ENCODE peak calls at places on chromosomes 11 and 22, in seven cellular contexts. O, C, R, D, I, M and N are unnamed samples.

GRCh38 chr22:48758021-48758561 is 1069.6 kb downstream of the BRD1 start:
- DNase-seq in O (no peak), C (no peak), R (no peak), D (no peak), I (peak), M (peak), N (no peak)

GRCh38 chr22:29340566-29340965 is 25.1 kb upstream of the RASL10A start:
- DNase-seq in O (no peak), C (no peak), R (no peak), D (no peak), I (no peak), M (no peak), N (no peak)

GRCh38 chr22:50000587-50001387 is 11.8 kb downstream of the IL17REL start:
- DNase-seq in O (no peak), C (no peak), R (no peak), D (no peak), I (peak), M (peak), N (no peak)

GRCh38 chr22:49266561-49267519 is 560.8 kb downstream of the BRD1 start:
- DNase-seq in O (no peak), C (no peak), R (no peak), D (no peak), I (no peak), M (peak), N (no peak)

GRCh38 chr11:77081381-77081851 is 14.6 kb downstream of the CAPN5 start:
- DNase-seq in O (peak), C (no peak), R (no peak), D (no peak), I (no peak), M (peak), N (no peak)

GRCh38 chr11:7413961-7414728 is 71.2 kb upstream of the OLFML1 start:
- DNase-seq in O (no peak), C (no peak), R (no peak), D (no peak), I (no peak), M (no peak), N (no peak)

GRCh38 chr11:119727523-119728081 is 1.4 kb downstream of the NECTIN1 start:
- DNase-seq in O (peak), C (no peak), R (peak), D (no peak), I (peak), M (no peak), N (no peak)

GRCh38 chr11:17603056-17603825 is 56.2 kb downstream of the OTOG start:
- DNase-seq in O (no peak), C (no peak), R (no peak), D (no peak), I (no peak), M (no peak), N (no peak)

GRCh38 chr11:64385953-64386704 is 27.2 kb downstream of the RPS6KA4 start:
- DNase-seq in O (no peak), C (no peak), R (no peak), D (no peak), I (no peak), M (no peak), N (no peak)

GRCh38 chr11:72203163-72203562 is 11.2 kb downstream of the FOLR1 start:
- DNase-seq in O (no peak), C (no peak), R (no peak), D (no peak), I (no peak), M (no peak), N (no peak)

GRCh38 chr11:554824-555499 is 5.6 kb downstream of the LMNTD2 start:
- DNase-seq in O (peak), C (peak), R (peak), D (no peak), I (peak), M (no peak), N (peak)

GRCh38 chr22:34623580-34623979 is 442.4 kb upstream of the ISX start:
- DNase-seq in O (no peak), C (no peak), R (no peak), D (no peak), I (no peak), M (no peak), N (no peak)

GRCh38 chr22:31179345-31179744 is 19.4 kb downstream of the RNF185 start:
- DNase-seq in O (peak), C (no peak), R (no peak), D (no peak), I (no peak), M (no peak), N (no peak)

GRCh38 chr11:111910637-111911562 is 670 bp downstream of the CRYAB start:
- DNase-seq in O (no peak), C (no peak), R (no peak), D (no peak), I (peak), M (no peak), N (no peak)

GRCh38 chr11:46330154-46330886 is 16.9 kb upstream of the DGKZ start:
- DNase-seq in O (no peak), C (no peak), R (no peak), D (no peak), I (no peak), M (no peak), N (no peak)

GRCh38 chr22:28111501-28111900 is 192.4 kb upstream of the PITPNB start:
- DNase-seq in O (no peak), C (no peak), R (no peak), D (no peak), I (no peak), M (no peak), N (no peak)

GRCh38 chr11:3222003-3222855 is 3.6 kb upstream of the MRGPRG start:
- DNase-seq in O (peak), C (no peak), R (no peak), D (no peak), I (no peak), M (no peak), N (no peak)

GRCh38 chr11:19769820-19770219 is 57.2 kb downstream of the NAV2 start:
- DNase-seq in O (no peak), C (no peak), R (no peak), D (no peak), I (no peak), M (no peak), N (no peak)

GRCh38 chr11:35639591-35640179 is 21.4 kb downstream of the FJX1 start:
- DNase-seq in O (no peak), C (no peak), R (no peak), D (no peak), I (no peak), M (no peak), N (no peak)

GRCh38 chr11:35622070-35622469 is 3.8 kb downstream of the FJX1 start:
- DNase-seq in O (no peak), C (no peak), R (no peak), D (no peak), I (no peak), M (no peak), N (no peak)

GRCh38 chr22:26800858-26801257 is 143.5 kb downstream of the MIAT start:
- DNase-seq in O (no peak), C (no peak), R (no peak), D (no peak), I (no peak), M (no peak), N (no peak)

GRCh38 chr11:130213143-130213978 is 53.8 kb downstream of the ST14 start:
- DNase-seq in O (peak), C (peak), R (peak), D (no peak), I (peak), M (peak), N (peak)

GRCh38 chr11:20067665-20068064 is 92.6 kb downstream of the DBX1 start:
- DNase-seq in O (no peak), C (no peak), R (no peak), D (no peak), I (no peak), M (no peak), N (no peak)

GRCh38 chr11:19351426-19351825 is 110.7 kb upstream of the E2F8 start:
- DNase-seq in O (no peak), C (no peak), R (no peak), D (no peak), I (no peak), M (no peak), N (no peak)

GRCh38 chr11:102316505-102316904 is 779 bp upstream of the BIRC3 start:
- DNase-seq in O (no peak), C (no peak), R (no peak), D (no peak), I (no peak), M (no peak), N (no peak)

GRCh38 chr11:100719362-100719761 is 32.3 kb downstream of the ARHGAP42 start:
- DNase-seq in O (no peak), C (no peak), R (no peak), D (no peak), I (no peak), M (no peak), N (no peak)

GRCh38 chr11:127288926-127289325 is 288.4 kb upstream of the KIRREL3 start:
- DNase-seq in O (no peak), C (no peak), R (no peak), D (no peak), I (no peak), M (no peak), N (no peak)

GRCh38 chr11:75151346-75152047 is 590 bp downstream of the SLCO2B1 start:
- DNase-seq in O (peak), C (no peak), R (no peak), D (no peak), I (no peak), M (no peak), N (no peak)

GRCh38 chr11:8593935-8594909 is at the start of gene STK33:
- DNase-seq in O (peak), C (no peak), R (peak), D (no peak), I (peak), M (no peak), N (no peak)

GRCh38 chr22:50271519-50271970 is 1.4 kb upstream of the MAPK11 start:
- DNase-seq in O (peak), C (peak), R (peak), D (no peak), I (peak), M (no peak), N (peak)

GRCh38 chr11:4580124-4580523 is 1.4 kb upstream of the OR52I2 start:
- DNase-seq in O (no peak), C (no peak), R (no peak), D (no peak), I (no peak), M (no peak), N (no peak)

GRCh38 chr11:128620306-128621175 is 33.2 kb upstream of the ETS1 start:
- DNase-seq in O (no peak), C (no peak), R (no peak), D (no peak), I (no peak), M (no peak), N (no peak)

GRCh38 chr11:87263439-87263838 is 225.7 kb downstream of the TMEM135 start:
- DNase-seq in O (no peak), C (no peak), R (no peak), D (no peak), I (no peak), M (no peak), N (no peak)

GRCh38 chr11:108858624-108859023 is 193.8 kb downstream of the DDX10 start:
- DNase-seq in O (no peak), C (no peak), R (no peak), D (no peak), I (no peak), M (no peak), N (no peak)

GRCh38 chr22:38789606-38790005 is 4.3 kb downstream of the DNAL4 start:
- DNase-seq in O (no peak), C (no peak), R (no peak), D (no peak), I (no peak), M (no peak), N (no peak)

GRCh38 chr11:13102865-13103539 is 93.9 kb downstream of the RASSF10 start:
- DNase-seq in O (no peak), C (no peak), R (no peak), D (no peak), I (no peak), M (no peak), N (no peak)

DNA sequence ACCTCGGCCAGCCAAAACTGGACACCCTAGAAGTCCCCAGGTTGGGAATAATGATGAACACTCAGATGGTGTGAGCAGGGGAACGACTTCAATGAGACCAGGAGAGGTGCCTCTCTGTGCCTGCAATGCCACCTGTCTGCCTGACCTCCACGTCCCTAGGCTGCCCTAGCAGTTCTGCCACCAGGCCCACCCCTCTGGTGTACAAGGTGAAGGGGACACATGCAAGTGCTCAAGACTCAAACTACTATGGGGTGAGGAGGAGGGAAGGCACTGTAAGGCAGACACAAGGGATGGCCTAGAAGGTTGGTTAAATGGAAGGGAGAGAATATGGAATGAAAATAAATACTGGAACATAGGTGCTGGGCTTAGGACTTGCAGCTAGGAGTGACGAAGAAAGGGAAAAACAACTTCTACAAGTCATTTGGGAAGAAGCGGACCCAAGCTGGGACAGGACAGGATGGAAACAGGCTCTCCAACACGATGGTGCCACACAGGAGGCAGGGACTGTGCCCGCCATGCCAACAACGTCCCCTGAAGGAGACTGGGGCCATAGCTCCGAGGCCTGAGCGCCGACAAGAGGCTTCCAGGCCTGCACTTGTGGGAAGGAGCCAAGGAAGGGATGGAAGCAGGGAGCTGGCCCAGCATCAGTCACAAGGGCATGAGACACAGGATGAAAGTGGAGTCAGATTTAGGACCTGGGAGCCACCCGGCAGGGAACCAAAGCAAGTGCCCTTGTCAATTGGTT is 18.5 kb downstream of the SERPIND1 start:
- DNase-seq in O (no peak), C (no peak), R (no peak), D (no peak), I (no peak), M (no peak), N (no peak)
- H3K4me3 ChIP-seq in O (no peak), C (no peak), R (no peak), D (no peak), I (no peak), M (no peak), N (no peak)

GRCh38 chr22:46563381-46564083 is 26.1 kb upstream of the CELSR1 start:
- DNase-seq in O (peak), C (peak), R (peak), D (no peak), I (peak), M (peak), N (peak)
- H3K4me3 ChIP-seq in O (no peak), C (no peak), R (peak), D (no peak), I (no peak), M (no peak), N (no peak)

DNA sequence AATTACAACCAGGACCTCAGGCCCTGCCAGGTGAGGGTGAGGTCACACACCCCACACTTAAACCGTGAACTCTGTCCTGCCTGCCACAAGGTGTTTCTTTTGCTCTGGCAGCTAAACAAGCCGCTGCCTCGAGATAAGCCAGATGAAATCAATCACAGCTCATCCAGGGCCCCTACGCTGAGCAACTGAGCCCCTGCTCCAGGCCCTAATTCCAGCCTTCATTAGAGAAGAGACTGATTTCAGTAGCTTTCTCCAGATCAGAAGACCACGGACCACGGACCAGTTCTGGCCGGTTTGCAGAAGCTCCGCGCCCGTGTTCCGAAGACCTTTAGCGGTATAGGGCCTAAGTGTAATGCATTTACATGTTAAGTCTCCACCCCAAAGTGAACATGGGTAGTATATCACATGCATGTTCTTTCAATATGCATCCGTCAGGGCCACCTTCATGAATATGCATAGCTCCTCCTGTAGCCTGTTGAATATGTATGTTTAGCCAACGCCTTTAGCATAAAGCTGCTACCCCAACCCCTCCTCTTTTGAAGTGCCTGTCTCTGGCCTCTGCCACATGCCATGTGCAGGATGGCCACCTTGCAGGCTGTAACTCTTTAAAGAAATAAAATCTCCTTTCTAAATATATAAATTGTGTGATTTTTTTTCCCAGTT is 14.9 kb upstream of the RAC2 start:
- DNase-seq in O (no peak), C (no peak), R (no peak), D (no peak), I (no peak), M (no peak), N (no peak)
- H3K4me3 ChIP-seq in O (no peak), C (no peak), R (no peak), D (no peak), I (no peak), M (no peak), N (no peak)

GRCh38 chr11:114085965-114086364 is 26.5 kb downstream of the ZBTB16 start:
- DNase-seq in O (peak), C (no peak), R (peak), D (no peak), I (no peak), M (no peak), N (no peak)
- H3K4me3 ChIP-seq in O (no peak), C (no peak), R (no peak), D (no peak), I (no peak), M (peak), N (no peak)

DNA sequence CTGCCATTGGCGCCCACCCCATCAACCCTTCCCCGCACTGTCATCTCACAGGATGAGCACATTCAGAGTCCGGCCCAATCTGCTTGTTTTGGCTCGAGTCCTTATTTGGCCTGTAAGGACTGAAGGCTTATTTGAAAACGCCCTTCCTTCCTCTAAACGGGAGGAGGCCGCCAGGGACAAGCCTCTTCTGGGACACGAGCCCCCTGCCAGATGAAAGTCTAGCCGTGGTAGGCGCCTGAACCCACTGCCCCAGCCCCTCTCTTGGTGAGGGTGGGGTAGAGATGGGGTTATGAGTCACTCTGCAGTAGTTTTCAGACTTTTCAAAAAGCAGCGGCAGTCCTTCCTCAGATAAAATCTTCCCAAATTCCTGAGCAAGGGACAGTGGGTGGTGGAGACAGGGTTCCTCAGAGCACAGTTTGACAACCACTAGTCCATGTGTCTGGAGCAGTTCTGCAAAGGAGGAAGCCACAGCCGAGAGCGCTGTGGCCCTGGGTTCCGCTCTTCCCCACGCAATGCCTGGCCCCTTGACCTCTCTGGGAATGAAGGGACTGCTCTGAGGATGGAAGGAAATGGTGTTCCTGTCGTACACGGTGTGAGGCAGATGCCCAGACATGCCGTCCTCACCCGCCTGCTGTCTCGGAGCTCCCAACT is 57.0 kb downstream of the MYH9 start:
- DNase-seq in O (no peak), C (no peak), R (no peak), D (peak), I (peak), M (peak), N (peak)
- H3K4me3 ChIP-seq in O (no peak), C (peak), R (peak), D (no peak), I (no peak), M (peak), N (peak)

DNA sequence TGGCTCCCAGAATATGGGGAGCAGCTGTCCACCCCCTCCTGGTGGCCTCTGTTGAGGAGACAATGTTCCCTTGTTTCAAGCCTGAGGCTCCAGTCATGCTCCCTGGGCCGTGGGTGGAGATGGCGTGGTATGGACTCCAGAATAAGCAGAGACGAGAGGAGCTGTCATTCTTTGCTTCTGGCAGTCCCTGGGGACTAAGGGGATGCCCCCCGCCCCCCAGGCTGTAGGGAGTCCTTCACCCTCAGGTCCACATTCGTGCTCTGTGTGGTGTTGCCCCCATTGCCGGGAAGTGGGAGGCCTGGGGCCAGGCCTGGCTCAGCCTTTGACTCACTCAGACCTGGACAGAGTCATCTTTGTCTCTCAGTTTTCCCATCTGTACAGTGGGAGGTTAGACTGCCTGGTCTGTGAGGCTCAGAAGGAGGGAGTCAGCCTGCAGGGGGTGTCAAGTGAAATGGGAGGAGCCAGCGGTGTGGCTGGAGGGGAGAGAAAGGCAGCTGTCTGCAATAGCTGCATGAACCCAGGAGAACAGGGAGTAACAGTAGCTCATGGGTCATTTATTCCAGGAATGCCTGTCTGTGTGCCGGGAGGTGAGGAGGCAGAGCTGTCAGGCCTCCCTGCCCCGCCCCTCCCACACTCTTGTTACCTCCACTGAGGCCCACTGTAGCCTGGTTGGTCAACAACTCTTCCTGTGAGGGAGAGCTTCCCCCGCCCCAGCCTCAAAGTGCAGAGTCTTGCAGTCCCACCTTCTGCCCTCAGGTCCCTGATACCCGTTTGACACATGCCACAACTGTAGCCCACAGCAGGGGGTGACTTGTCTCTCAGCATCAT is 6.3 kb downstream of the ARHGEF17 start:
- DNase-seq in O (peak), C (no peak), R (no peak), D (no peak), I (peak), M (peak), N (no peak)
- H3K4me3 ChIP-seq in O (no peak), C (no peak), R (peak), D (peak), I (peak), M (peak), N (no peak)